ENCODE peak calls at places on chromosomes 5 and 9, in four cellular contexts. T, A, D and Z are unnamed samples.

GRCh38 chr5:150846651-150847333 is 471 bp downstream of the IRGM start:
- DNase-seq in T (peak; percentile 78), A (peak; percentile 84), D (peak; percentile 67), Z (peak; percentile 34)

GRCh38 chr5:102975457-102976182 is 144.3 kb downstream of the GIN1 start:
- DNase-seq in T (no peak), A (no peak), D (no peak), Z (no peak)

GRCh38 chr5:134738963-134739661 is 764 bp downstream of the CAMLG start:
- DNase-seq in T (peak; percentile 73), A (peak; percentile 71), D (no peak), Z (no peak)

GRCh38 chr9:132456241-132456640 is 46.2 kb downstream of the CFAP77 start:
- DNase-seq in T (no peak), A (no peak), D (no peak), Z (no peak)

GRCh38 chr9:37407468-37407867 is 15.0 kb upstream of the GRHPR start:
- DNase-seq in T (peak; percentile 22), A (no peak), D (no peak), Z (no peak)

GRCh38 chr5:142405814-142406395 is 81.1 kb upstream of the SPRY4 start:
- DNase-seq in T (no peak), A (no peak), D (no peak), Z (no peak)

GRCh38 chr9:128192601-128193371 is 1.4 kb upstream of the CIZ1 start:
- DNase-seq in T (no peak), A (peak; percentile 96), D (no peak), Z (peak; percentile 30)

GRCh38 chr9:23220957-23221356 is 605.1 kb downstream of the ELAVL2 start:
- DNase-seq in T (no peak), A (no peak), D (no peak), Z (no peak)

GRCh38 chr5:32217886-32218396 is 43.8 kb upstream of the GOLPH3 start:
- DNase-seq in T (peak; percentile 53), A (peak; percentile 67), D (no peak), Z (no peak)

GRCh38 chr5:34007116-34007674 is 655 bp downstream of the AMACR start:
- DNase-seq in T (no peak), A (no peak), D (no peak), Z (no peak)

GRCh38 chr5:91219803-91220371 is 163.2 kb downstream of the ARRDC3 start:
- DNase-seq in T (no peak), A (peak; percentile 42), D (no peak), Z (no peak)

GRCh38 chr5:64954518-64954917 is 185.8 kb downstream of the CWC27 start:
- DNase-seq in T (no peak), A (no peak), D (no peak), Z (no peak)

GRCh38 chr5:143543358-143544255 is 140.1 kb upstream of the NR3C1 start:
- DNase-seq in T (peak; percentile 57), A (no peak), D (no peak), Z (no peak)

GRCh38 chr5:76590027-76590426 is 33.2 kb downstream of the F2RL2 start:
- DNase-seq in T (no peak), A (no peak), D (peak; percentile 53), Z (no peak)

GRCh38 chr5:153719324-153719723 is 228.9 kb downstream of the GRIA1 start:
- DNase-seq in T (no peak), A (no peak), D (no peak), Z (no peak)

GRCh38 chr9:135116892-135117680 is 29.6 kb downstream of the OLFM1 start:
- DNase-seq in T (no peak), A (no peak), D (no peak), Z (no peak)

GRCh38 chr9:88952976-88953375 is 38.3 kb upstream of the S1PR3 start:
- DNase-seq in T (no peak), A (no peak), D (no peak), Z (no peak)

GRCh38 chr5:157046041-157046440 is 12.9 kb downstream of the HAVCR1 start:
- DNase-seq in T (peak; percentile 59), A (no peak), D (no peak), Z (no peak)

GRCh38 chr5:137401946-137402345 is 97.2 kb downstream of the SPOCK1 start:
- DNase-seq in T (no peak), A (no peak), D (no peak), Z (no peak)

GRCh38 chr9:14349141-14349817 is 35.3 kb upstream of the NFIB start:
- DNase-seq in T (no peak), A (no peak), D (no peak), Z (no peak)

GRCh38 chr5:134555889-134556311 is 30.4 kb downstream of the JADE2 start:
- DNase-seq in T (peak; percentile 9), A (no peak), D (no peak), Z (peak; percentile 49)

GRCh38 chr5:95283761-95284511 is 958 bp downstream of the MCTP1 start:
- DNase-seq in T (no peak), A (peak; percentile 36), D (no peak), Z (peak; percentile 73)

GRCh38 chr9:135665795-135666189 is 2.7 kb downstream of the LCN9 start:
- DNase-seq in T (no peak), A (no peak), D (no peak), Z (no peak)

GRCh38 chr9:34577635-34578240 is 11.8 kb downstream of the CNTFR start:
- DNase-seq in T (no peak), A (no peak), D (no peak), Z (peak; percentile 59)

GRCh38 chr9:121765021-121765950 is 113.9 kb downstream of the DAB2IP start:
- DNase-seq in T (peak; percentile 90), A (no peak), D (no peak), Z (no peak)

GRCh38 chr5:122030251-122030650 is 47.8 kb downstream of the LOX start:
- DNase-seq in T (peak; percentile 27), A (peak; percentile 3), D (no peak), Z (no peak)

GRCh38 chr9:124457887-124458431 is 7.7 kb downstream of the ADGRD2 start:
- DNase-seq in T (no peak), A (no peak), D (no peak), Z (no peak)

GRCh38 chr5:154721476-154722058 is 33.6 kb upstream of the LARP1 start:
- DNase-seq in T (no peak), A (no peak), D (no peak), Z (peak; percentile 26)

GRCh38 chr5:74020488-74020887 is 394.5 kb downstream of the ARHGEF28 start:
- DNase-seq in T (no peak), A (no peak), D (no peak), Z (no peak)

GRCh38 chr9:131677445-131678180 is 62.3 kb downstream of the RAPGEF1 start:
- DNase-seq in T (peak; percentile 27), A (no peak), D (peak; percentile 71), Z (no peak)

GRCh38 chr5:93620487-93621339 is 37.7 kb downstream of the NR2F1 start:
- DNase-seq in T (peak; percentile 50), A (peak; percentile 21), D (no peak), Z (peak; percentile 75)

GRCh38 chr5:67206381-67207328 is 10.1 kb upstream of the CD180 start:
- DNase-seq in T (peak; percentile 53), A (peak; percentile 83), D (peak; percentile 94), Z (no peak)
- TF ChIP-seq TCF7 in T (no peak), A (no peak), D (peak; percentile 32), Z (no peak)

DNA sequence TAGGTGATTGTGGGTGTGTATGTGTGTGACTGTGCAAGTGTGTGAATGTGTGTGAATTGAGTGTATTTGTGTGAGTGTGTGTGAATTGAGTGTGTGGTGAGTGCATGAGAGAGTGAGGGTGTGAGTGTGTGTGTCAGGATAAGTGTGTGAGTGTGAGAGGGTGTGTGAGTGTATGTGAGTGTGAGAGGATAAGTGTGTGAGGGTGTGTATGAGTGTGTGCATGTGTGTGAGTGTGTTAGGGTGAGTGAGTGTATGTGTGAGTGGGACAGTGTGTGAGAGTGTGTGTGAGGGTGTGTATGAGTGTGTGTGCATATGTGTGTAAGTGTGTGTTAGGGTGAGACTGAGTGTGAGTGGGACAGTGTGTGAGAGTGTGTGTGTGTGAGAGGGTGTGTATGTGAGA is 21.7 kb downstream of the GPRIN1 start:
- DNase-seq in T (no peak), A (no peak), D (no peak), Z (no peak)
- TF ChIP-seq TCF7 in T (no peak), A (no peak), D (no peak), Z (no peak)

GRCh38 chr9:91864372-91864771 is 85.7 kb downstream of the ROR2 start:
- DNase-seq in T (no peak), A (no peak), D (no peak), Z (no peak)
- TF ChIP-seq TCF7 in T (no peak), A (no peak), D (no peak), Z (no peak)

GRCh38 chr5:168093200-168093930 is 198.1 kb upstream of the WWC1 start:
- DNase-seq in T (no peak), A (no peak), D (no peak), Z (no peak)
- TF ChIP-seq TCF7 in T (no peak), A (no peak), D (no peak), Z (no peak)